ENCODE peak calls at places on chromosomes 5 and 9, in nine cellular contexts. W, A, Z, D, T, U, H, L and N are unnamed samples.

GRCh38 chr5:67493676-67494075 is 297.1 kb upstream of the CD180 start:
- DNase-seq in D (peak; percentile 53), A (no peak), W (peak; percentile 23), L (peak; percentile 24), H (peak; percentile 44), Z (no peak), T (no peak), U (no peak), N (peak; percentile 6)

GRCh38 chr5:97986069-97986468 is 787.4 kb upstream of the RGMB start:
- DNase-seq in A (no peak), H (no peak), U (peak; percentile 65), D (peak; percentile 76), W (no peak), L (peak; percentile 9), Z (no peak), T (no peak), N (no peak)

GRCh38 chr5:32173394-32174010 is 617 bp downstream of the GOLPH3 start:
- DNase-seq in D (peak; percentile 79), W (peak; percentile 63), A (peak; percentile 44), Z (peak; percentile 93), L (no peak), U (no peak), H (peak; percentile 68), T (no peak), N (peak; percentile 70)

GRCh38 chr9:28821240-28821639 is 1248.0 kb upstream of the C9orf72 start:
- DNase-seq in W (no peak), H (no peak), A (no peak), D (no peak), L (no peak), T (no peak), Z (no peak), U (no peak), N (no peak)

GRCh38 chr9:81118416-81118815 is 570.9 kb downstream of the TLE1 start:
- DNase-seq in L (no peak), H (no peak), W (no peak), Z (no peak), T (no peak), D (peak; percentile 51), U (no peak), A (no peak), N (no peak)

GRCh38 chr5:112390327-112390726 is 28.8 kb downstream of the EPB41L4A start:
- DNase-seq in L (no peak), T (peak; percentile 16), D (no peak), U (no peak), H (no peak), A (peak; percentile 31), W (no peak), Z (no peak), N (no peak)

GRCh38 chr5:72633649-72634048 is 126.4 kb upstream of the ZNF366 start:
- DNase-seq in D (no peak), Z (no peak), U (peak; percentile 70), W (no peak), L (peak; percentile 48), H (no peak), T (no peak), A (no peak), N (no peak)

GRCh38 chr5:128264567-128264966 is 181.0 kb downstream of the SLC12A2 start:
- DNase-seq in D (peak; percentile 9), H (no peak), U (no peak), A (no peak), L (no peak), T (no peak), W (no peak), Z (no peak), N (no peak)

GRCh38 chr5:108560581-108560980 is 178.7 kb upstream of the FBXL17 start:
- DNase-seq in Z (no peak), W (no peak), L (peak; percentile 77), U (peak; percentile 79), H (peak; percentile 28), T (no peak), A (no peak), D (peak; percentile 28), N (no peak)

GRCh38 chr5:89769975-89770374 is 639.6 kb downstream of the CETN3 start:
- DNase-seq in Z (no peak), A (no peak), T (no peak), U (peak; percentile 82), H (no peak), W (no peak), L (peak; percentile 1), D (no peak), N (no peak)

GRCh38 chr5:86684222-86684621 is 66.5 kb downstream of the COX7C start:
- DNase-seq in U (peak; percentile 23), L (no peak), D (peak; percentile 5), T (no peak), H (no peak), Z (no peak), A (no peak), W (no peak), N (no peak)

GRCh38 chr5:177968661-177969211 is 27.3 kb downstream of the PROP1 start:
- DNase-seq in W (no peak), T (no peak), U (no peak), L (no peak), A (no peak), H (no peak), D (no peak), Z (no peak), N (no peak)